ENCODE peak calls at places on chromosomes 1 and 21, in seven cellular contexts. M, V, J, D, L, H and N are unnamed samples.

GRCh38 chr1:223234164-223234501 is 91.1 kb upstream of the TLR5 start:
- DNase-seq in M (no peak), V (no peak), J (no peak), D (no peak), L (no peak), H (no peak), N (no peak)

GRCh38 chr1:99269321-99269720 is 5.0 kb downstream of the PLPPR4 start:
- DNase-seq in M (peak), V (no peak), J (no peak), D (no peak), L (no peak), H (no peak), N (no peak)

GRCh38 chr21:44929242-44929798 is 8.6 kb upstream of the ITGB2 start:
- DNase-seq in M (no peak), V (no peak), J (no peak), D (no peak), L (no peak), H (no peak), N (no peak)

GRCh38 chr1:109457819-109458218 is 8.5 kb upstream of the SYPL2 start:
- DNase-seq in M (no peak), V (no peak), J (no peak), D (no peak), L (no peak), H (no peak), N (no peak)

GRCh38 chr1:245311887-245312286 is 157.1 kb downstream of the KIF26B start:
- DNase-seq in M (no peak), V (no peak), J (no peak), D (no peak), L (no peak), H (peak), N (no peak)

GRCh38 chr1:59146651-59147358 is 150.1 kb upstream of the FGGY start:
- DNase-seq in M (peak), V (peak), J (no peak), D (no peak), L (peak), H (no peak), N (no peak)

GRCh38 chr1:238690415-238690814 is 696.0 kb upstream of the CHRM3 start:
- DNase-seq in M (peak), V (no peak), J (no peak), D (no peak), L (no peak), H (no peak), N (no peak)

GRCh38 chr1:177567393-177567792 is 396.6 kb downstream of the BRINP2 start:
- DNase-seq in M (peak), V (peak), J (no peak), D (no peak), L (no peak), H (peak), N (no peak)

GRCh38 chr1:21640653-21641052 is 28.5 kb downstream of the RAP1GAP start:
- DNase-seq in M (no peak), V (no peak), J (no peak), D (no peak), L (no peak), H (no peak), N (no peak)

GRCh38 chr1:107047602-107048001 is 8.9 kb upstream of the PRMT6 start:
- DNase-seq in M (no peak), V (no peak), J (no peak), D (no peak), L (no peak), H (no peak), N (no peak)

GRCh38 chr1:72481420-72481819 is 199.1 kb upstream of the NEGR1 start:
- DNase-seq in M (no peak), V (no peak), J (no peak), D (no peak), L (no peak), H (no peak), N (no peak)

GRCh38 chr1:168419746-168420145 is 124.1 kb downstream of the XCL2 start:
- DNase-seq in M (no peak), V (no peak), J (no peak), D (no peak), L (no peak), H (peak), N (no peak)

GRCh38 chr1:18161690-18162089 is 54.1 kb downstream of the IGSF21 start:
- DNase-seq in M (no peak), V (no peak), J (no peak), D (no peak), L (no peak), H (no peak), N (no peak)

GRCh38 chr1:211133393-211133840 is 531 bp downstream of the KCNH1 start:
- DNase-seq in M (no peak), V (peak), J (peak), D (peak), L (no peak), H (no peak), N (no peak)

GRCh38 chr1:94063379-94063778 is 57.6 kb downstream of the ABCA4 start:
- DNase-seq in M (peak), V (peak), J (peak), D (no peak), L (no peak), H (no peak), N (no peak)

GRCh38 chr1:210233495-210234253 is 1.1 kb downstream of the SERTAD4 start:
- DNase-seq in M (peak), V (peak), J (no peak), D (peak), L (peak), H (peak), N (no peak)

GRCh38 chr1:240344918-240345317 is 253.2 kb downstream of the FMN2 start:
- DNase-seq in M (peak), V (no peak), J (no peak), D (no peak), L (no peak), H (no peak), N (no peak)

GRCh38 chr21:34243562-34243961 is 120.2 kb upstream of the KCNE2 start:
- DNase-seq in M (peak), V (peak), J (no peak), D (no peak), L (no peak), H (peak), N (no peak)

GRCh38 chr1:194013561-194013960 is 827.1 kb upstream of the B3GALT2 start:
- DNase-seq in M (no peak), V (no peak), J (no peak), D (no peak), L (no peak), H (peak), N (no peak)

GRCh38 chr1:202324646-202325045 is 17.1 kb downstream of the UBE2T start:
- DNase-seq in M (no peak), V (no peak), J (no peak), D (no peak), L (no peak), H (no peak), N (no peak)

GRCh38 chr1:154583691-154584212 is 16.2 kb downstream of the CHRNB2 start:
- DNase-seq in M (peak), V (no peak), J (no peak), D (no peak), L (no peak), H (no peak), N (no peak)

GRCh38 chr1:7334475-7335035 is 436.5 kb upstream of the VAMP3 start:
- DNase-seq in M (peak), V (peak), J (peak), D (peak), L (no peak), H (peak), N (no peak)

GRCh38 chr1:17101261-17101660 is 18.0 kb downstream of the PADI2 start:
- DNase-seq in M (no peak), V (no peak), J (no peak), D (no peak), L (no peak), H (no peak), N (no peak)

GRCh38 chr1:156845055-156845952 is 13.6 kb downstream of the INSRR start:
- DNase-seq in M (no peak), V (peak), J (no peak), D (no peak), L (peak), H (no peak), N (no peak)

GRCh38 chr1:230696722-230697432 is 17.0 kb downstream of the AGT start:
- DNase-seq in M (peak), V (no peak), J (no peak), D (no peak), L (no peak), H (no peak), N (no peak)

GRCh38 chr1:238485906-238486219 is 595.1 kb upstream of the ZP4 start:
- DNase-seq in M (no peak), V (peak), J (no peak), D (no peak), L (no peak), H (no peak), N (no peak)

GRCh38 chr1:10693497-10694273 is 102.8 kb downstream of the CASZ1 start:
- DNase-seq in M (no peak), V (peak), J (no peak), D (no peak), L (peak), H (no peak), N (no peak)

GRCh38 chr1:232578681-232579195 is 51.2 kb downstream of the SIPA1L2 start:
- DNase-seq in M (no peak), V (no peak), J (no peak), D (no peak), L (no peak), H (no peak), N (no peak)

GRCh38 chr1:173997796-173998195 is 24.4 kb downstream of the RC3H1 start:
- DNase-seq in M (peak), V (no peak), J (no peak), D (no peak), L (no peak), H (no peak), N (no peak)